ENCODE peak calls at places on chromosomes 13 and 19, in five cellular contexts. J is uterus, F is T-cell, B is NAMALWA, S is adrenal gland. Q is an unnamed sample.

GRCh38 chr13:94595006-94595942 is 678 bp downstream of the TGDS start:
- DNase-seq in J (no peak), F (peak; percentile 13), B (peak; percentile 64), S (no peak), Q (no peak)

GRCh38 chr19:12137541-12137940 is 2.6 kb downstream of the ZNF20 start:
- DNase-seq in J (no peak), F (peak; percentile 29), B (peak; percentile 69), S (no peak), Q (no peak)

GRCh38 chr19:3335431-3336350 is 30.7 kb upstream of the NFIC start:
- DNase-seq in J (peak; percentile 65), F (no peak), B (no peak), S (peak; percentile 89), Q (no peak)

GRCh38 chr19:29735821-29736220 is 20.8 kb upstream of the C19orf12 start:
- DNase-seq in J (no peak), F (no peak), B (no peak), S (no peak), Q (no peak)

GRCh38 chr13:110006304-110006703 is 219.9 kb upstream of the IRS2 start:
- DNase-seq in J (peak; percentile 35), F (no peak), B (no peak), S (peak; percentile 42), Q (no peak)

GRCh38 chr13:113040031-113040430 is 65.6 kb upstream of the F7 start:
- DNase-seq in J (no peak), F (no peak), B (no peak), S (no peak), Q (no peak)

GRCh38 chr19:58305932-58306323 is 751 bp downstream of the ERVK3-1 start:
- DNase-seq in J (no peak), F (no peak), B (no peak), S (no peak), Q (no peak)

GRCh38 chr13:108342369-108343289 is 73.1 kb downstream of the TNFSF13B start:
- DNase-seq in J (no peak), F (no peak), B (peak; percentile 55), S (no peak), Q (no peak)

GRCh38 chr13:36101157-36101556 is 30.0 kb downstream of the DCLK1 start:
- DNase-seq in J (no peak), F (no peak), B (no peak), S (no peak), Q (no peak)

GRCh38 chr13:96072392-96072791 is 17.5 kb upstream of the HS6ST3 start:
- DNase-seq in J (no peak), F (no peak), B (no peak), S (no peak), Q (no peak)

GRCh38 chr13:21478881-21479808 is 20.0 kb upstream of the ZDHHC20 start:
- DNase-seq in J (peak; percentile 50), F (peak; percentile 37), B (peak; percentile 85), S (peak; percentile 45), Q (peak; percentile 61)

GRCh38 chr13:94706854-94707399 is 5.4 kb downstream of the SOX21 start:
- DNase-seq in J (no peak), F (no peak), B (no peak), S (no peak), Q (no peak)

GRCh38 chr13:100483836-100484381 is 104.7 kb downstream of the GGACT start:
- DNase-seq in J (no peak), F (no peak), B (no peak), S (no peak), Q (no peak)

GRCh38 chr19:18202759-18203407 is 959 bp downstream of the RAB3A start:
- DNase-seq in J (peak; percentile 46), F (no peak), B (peak; percentile 78), S (peak; percentile 49), Q (peak; percentile 31)

GRCh38 chr19:41701401-41702075 is 6.9 kb upstream of the CEACAM5 start:
- DNase-seq in J (no peak), F (no peak), B (peak; percentile 50), S (no peak), Q (peak; percentile 53)

GRCh38 chr13:53260594-53260993 is 232.0 kb downstream of the OLFM4 start:
- DNase-seq in J (no peak), F (no peak), B (no peak), S (no peak), Q (no peak)

GRCh38 chr19:3577741-3578344 is 5.1 kb downstream of the HMG20B start:
- DNase-seq in J (no peak), F (no peak), B (no peak), S (no peak), Q (no peak)

GRCh38 chr13:21884965-21885567 is 214.2 kb downstream of the FGF9 start:
- DNase-seq in J (no peak), F (no peak), B (no peak), S (no peak), Q (peak; percentile 16)

GRCh38 chr13:41791056-41791455 is 169.9 kb downstream of the VWA8 start:
- DNase-seq in J (no peak), F (no peak), B (no peak), S (no peak), Q (no peak)

GRCh38 chr19:35135389-35135909 is 590 bp upstream of the LGI4 start:
- DNase-seq in J (peak; percentile 86), F (peak; percentile 54), B (peak; percentile 82), S (peak; percentile 54), Q (peak; percentile 85)

GRCh38 chr19:3041756-3042517 is 12.9 kb upstream of the TLE2 start:
- DNase-seq in J (peak; percentile 50), F (no peak), B (no peak), S (no peak), Q (no peak)

GRCh38 chr13:72839831-72840426 is 58.0 kb downstream of the PIBF1 start:
- DNase-seq in J (no peak), F (peak; percentile 20), B (peak; percentile 68), S (no peak), Q (peak; percentile 51)

GRCh38 chr19:45815501-45816216 is 551 bp upstream of the RSPH6A start:
- DNase-seq in J (no peak), F (peak; percentile 9), B (no peak), S (no peak), Q (peak; percentile 85)

GRCh38 chr19:51439021-51439465 is 19.2 kb downstream of the SIGLEC8 start:
- DNase-seq in J (no peak), F (no peak), B (peak; percentile 50), S (no peak), Q (no peak)

GRCh38 chr19:12711187-12711586 is 12.5 kb downstream of the TNPO2 start:
- DNase-seq in J (no peak), F (no peak), B (no peak), S (no peak), Q (no peak)

GRCh38 chr19:50870417-50871089 is 2.7 kb upstream of the KLK2 start:
- DNase-seq in J (no peak), F (no peak), B (no peak), S (no peak), Q (no peak)

GRCh38 chr13:35478384-35479222 is 2.1 kb upstream of the MAB21L1 start:
- DNase-seq in J (no peak), F (no peak), B (no peak), S (no peak), Q (peak; percentile 51)

GRCh38 chr13:109869312-109870237 is 83.2 kb upstream of the IRS2 start:
- DNase-seq in J (peak; percentile 71), F (no peak), B (no peak), S (peak; percentile 90), Q (no peak)

GRCh38 chr13:28620011-28620830 is 38.7 kb upstream of the POMP start:
- DNase-seq in J (no peak), F (no peak), B (no peak), S (no peak), Q (no peak)

GRCh38 chr19:45779231-45780145 is 2.8 kb downstream of the DMPK start:
- DNase-seq in J (peak; percentile 96), F (peak; percentile 75), B (peak; percentile 92), S (peak; percentile 94), Q (peak; percentile 89)

GRCh38 chr13:100789968-100790367 is 115.4 kb upstream of the TMTC4 start:
- DNase-seq in J (no peak), F (no peak), B (no peak), S (no peak), Q (no peak)

GRCh38 chr19:16889883-16890460 is 1.2 kb downstream of the F2RL3 start:
- DNase-seq in J (no peak), F (no peak), B (no peak), S (no peak), Q (no peak)

GRCh38 chr13:60655268-60655667 is 258.2 kb downstream of the TDRD3 start:
- DNase-seq in J (no peak), F (no peak), B (no peak), S (no peak), Q (no peak)

GRCh38 chr19:21434967-21435544 is 38.1 kb downstream of the ZNF493 start:
- DNase-seq in J (no peak), F (no peak), B (no peak), S (no peak), Q (no peak)

Q was measured in endothelial cell.